ENCODE peak calls at places on chromosomes 7 and 10, in ten cellular contexts. One of them, this sample, is unnamed.

GRCh38 chr7:70630647-70631457 is 501.1 kb upstream of the GALNT17 start:
- DNase-seq in HCT116: no peak
- DNase-seq in HL-60: no peak
- DNase-seq in GM12878: no peak
- DNase-seq in GM23338: no peak
- DNase-seq in suprapubic skin: no peak
- DNase-seq in sigmoid colon: no peak
- DNase-seq in stomach: no peak
- DNase-seq in upper lobe of left lung: peak
- DNase-seq in transverse colon: no peak
- DNase-seq in this sample: no peak

GRCh38 chr10:23439920-23440875 is 1.3 kb downstream of the OTUD1 start:
- DNase-seq in HCT116: no peak
- DNase-seq in HL-60: no peak
- DNase-seq in GM12878: no peak
- DNase-seq in GM23338: peak
- DNase-seq in suprapubic skin: peak
- DNase-seq in sigmoid colon: peak
- DNase-seq in stomach: peak
- DNase-seq in upper lobe of left lung: peak
- DNase-seq in transverse colon: peak
- DNase-seq in this sample: no peak

GRCh38 chr10:91593366-91593765 is 39.5 kb downstream of the PPP1R3C start:
- DNase-seq in HCT116: no peak
- DNase-seq in HL-60: no peak
- DNase-seq in GM12878: no peak
- DNase-seq in GM23338: no peak
- DNase-seq in suprapubic skin: no peak
- DNase-seq in sigmoid colon: no peak
- DNase-seq in stomach: no peak
- DNase-seq in upper lobe of left lung: no peak
- DNase-seq in transverse colon: no peak
- DNase-seq in this sample: peak

GRCh38 chr10:100998183-100998990 is 1.2 kb upstream of the LZTS2 start:
- DNase-seq in HCT116: no peak
- DNase-seq in HL-60: peak
- DNase-seq in GM12878: no peak
- DNase-seq in GM23338: peak
- DNase-seq in suprapubic skin: peak
- DNase-seq in sigmoid colon: peak
- DNase-seq in stomach: peak
- DNase-seq in upper lobe of left lung: peak
- DNase-seq in transverse colon: peak
- DNase-seq in this sample: no peak

GRCh38 chr7:133794490-133794889 is 332.6 kb upstream of the LRGUK start:
- DNase-seq in HCT116: no peak
- DNase-seq in HL-60: no peak
- DNase-seq in GM12878: no peak
- DNase-seq in GM23338: no peak
- DNase-seq in suprapubic skin: no peak
- DNase-seq in sigmoid colon: no peak
- DNase-seq in stomach: no peak
- DNase-seq in upper lobe of left lung: no peak
- DNase-seq in transverse colon: no peak
- DNase-seq in this sample: no peak

GRCh38 chr10:96924861-96925260 is 92.8 kb downstream of the LCOR start:
- DNase-seq in HCT116: no peak
- DNase-seq in HL-60: no peak
- DNase-seq in GM12878: no peak
- DNase-seq in GM23338: no peak
- DNase-seq in suprapubic skin: no peak
- DNase-seq in sigmoid colon: no peak
- DNase-seq in stomach: no peak
- DNase-seq in upper lobe of left lung: no peak
- DNase-seq in transverse colon: no peak
- DNase-seq in this sample: no peak

GRCh38 chr7:12926236-12926635 is 238.8 kb downstream of the ARL4A start:
- DNase-seq in HCT116: no peak
- DNase-seq in HL-60: no peak
- DNase-seq in GM12878: no peak
- DNase-seq in GM23338: no peak
- DNase-seq in suprapubic skin: no peak
- DNase-seq in sigmoid colon: no peak
- DNase-seq in stomach: no peak
- DNase-seq in upper lobe of left lung: no peak
- DNase-seq in transverse colon: no peak
- DNase-seq in this sample: no peak

GRCh38 chr7:144086730-144087129 is 652 bp downstream of the OR2A12 start:
- DNase-seq in HCT116: no peak
- DNase-seq in HL-60: no peak
- DNase-seq in GM12878: no peak
- DNase-seq in GM23338: no peak
- DNase-seq in suprapubic skin: no peak
- DNase-seq in sigmoid colon: no peak
- DNase-seq in stomach: no peak
- DNase-seq in upper lobe of left lung: no peak
- DNase-seq in transverse colon: no peak
- DNase-seq in this sample: no peak

GRCh38 chr7:100682228-100682741 is 8.7 kb downstream of the GNB2 start:
- DNase-seq in HCT116: no peak
- DNase-seq in HL-60: no peak
- DNase-seq in GM12878: no peak
- DNase-seq in GM23338: no peak
- DNase-seq in suprapubic skin: no peak
- DNase-seq in sigmoid colon: peak
- DNase-seq in stomach: no peak
- DNase-seq in upper lobe of left lung: peak
- DNase-seq in transverse colon: peak
- DNase-seq in this sample: no peak

GRCh38 chr10:57992321-57993077 is 275.2 kb downstream of the IPMK start:
- DNase-seq in HCT116: no peak
- DNase-seq in HL-60: no peak
- DNase-seq in GM12878: no peak
- DNase-seq in GM23338: peak
- DNase-seq in suprapubic skin: no peak
- DNase-seq in sigmoid colon: no peak
- DNase-seq in stomach: no peak
- DNase-seq in upper lobe of left lung: no peak
- DNase-seq in transverse colon: no peak
- DNase-seq in this sample: no peak

GRCh38 chr7:38222481-38223096 is 44.5 kb downstream of the STARD3NL start:
- DNase-seq in HCT116: peak
- DNase-seq in HL-60: peak
- DNase-seq in GM12878: peak
- DNase-seq in GM23338: peak
- DNase-seq in suprapubic skin: no peak
- DNase-seq in sigmoid colon: no peak
- DNase-seq in stomach: no peak
- DNase-seq in upper lobe of left lung: no peak
- DNase-seq in transverse colon: no peak
- DNase-seq in this sample: no peak

GRCh38 chr10:6748029-6748428 is 168.0 kb upstream of the PRKCQ start:
- DNase-seq in HCT116: no peak
- DNase-seq in HL-60: no peak
- DNase-seq in GM12878: no peak
- DNase-seq in GM23338: no peak
- DNase-seq in suprapubic skin: no peak
- DNase-seq in sigmoid colon: no peak
- DNase-seq in stomach: no peak
- DNase-seq in upper lobe of left lung: no peak
- DNase-seq in transverse colon: no peak
- DNase-seq in this sample: no peak

GRCh38 chr7:151824285-151824950 is 52.5 kb downstream of the PRKAG2 start:
- DNase-seq in HCT116: no peak
- DNase-seq in HL-60: no peak
- DNase-seq in GM12878: no peak
- DNase-seq in GM23338: no peak
- DNase-seq in suprapubic skin: no peak
- DNase-seq in sigmoid colon: no peak
- DNase-seq in stomach: no peak
- DNase-seq in upper lobe of left lung: no peak
- DNase-seq in transverse colon: no peak
- DNase-seq in this sample: no peak

GRCh38 chr10:103463456-103463855 is 4.8 kb upstream of the CALHM1 start:
- DNase-seq in HCT116: no peak
- DNase-seq in HL-60: no peak
- DNase-seq in GM12878: no peak
- DNase-seq in GM23338: no peak
- DNase-seq in suprapubic skin: no peak
- DNase-seq in sigmoid colon: no peak
- DNase-seq in stomach: no peak
- DNase-seq in upper lobe of left lung: no peak
- DNase-seq in transverse colon: no peak
- DNase-seq in this sample: no peak

GRCh38 chr7:116766881-116767280 is 94.9 kb downstream of the MET start:
- DNase-seq in HCT116: no peak
- DNase-seq in HL-60: no peak
- DNase-seq in GM12878: no peak
- DNase-seq in GM23338: no peak
- DNase-seq in suprapubic skin: no peak
- DNase-seq in sigmoid colon: no peak
- DNase-seq in stomach: no peak
- DNase-seq in upper lobe of left lung: no peak
- DNase-seq in transverse colon: no peak
- DNase-seq in this sample: no peak

GRCh38 chr7:69018200-69018599 is 580.1 kb upstream of the AUTS2 start:
- DNase-seq in HCT116: no peak
- DNase-seq in HL-60: no peak
- DNase-seq in GM12878: no peak
- DNase-seq in GM23338: peak
- DNase-seq in suprapubic skin: no peak
- DNase-seq in sigmoid colon: no peak
- DNase-seq in stomach: no peak
- DNase-seq in upper lobe of left lung: no peak
- DNase-seq in transverse colon: no peak
- DNase-seq in this sample: peak
- TF ChIP-seq CTCF in HCT116: no peak
- TF ChIP-seq CTCF in HL-60: no peak
- TF ChIP-seq CTCF in GM12878: no peak
- TF ChIP-seq CTCF in GM23338: peak
- TF ChIP-seq CTCF in suprapubic skin: no peak
- TF ChIP-seq CTCF in sigmoid colon: no peak
- TF ChIP-seq CTCF in stomach: no peak
- TF ChIP-seq CTCF in upper lobe of left lung: no peak
- TF ChIP-seq CTCF in transverse colon: no peak
- TF ChIP-seq CTCF in this sample: no peak

DNA sequence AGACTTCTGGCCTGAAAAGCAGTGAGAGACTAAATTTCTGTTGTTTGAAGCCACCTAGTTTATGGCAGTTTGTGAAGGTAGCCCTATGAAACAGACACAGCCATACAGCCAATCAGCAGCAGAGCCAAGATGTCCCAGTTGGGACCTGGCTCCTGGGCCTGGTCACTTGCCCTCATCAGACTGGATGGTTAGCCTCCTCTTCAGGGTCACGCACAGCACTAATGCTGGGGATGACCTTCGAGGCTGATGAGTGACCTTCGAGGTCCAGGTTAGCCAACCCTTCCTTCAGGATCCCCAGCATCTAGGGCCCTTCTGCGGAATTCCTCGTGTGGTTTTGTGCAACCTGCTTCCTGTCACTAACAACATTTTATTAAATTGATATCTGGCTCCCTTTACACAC is 229.7 kb downstream of the FANK1 start:
- DNase-seq in HCT116: no peak
- DNase-seq in HL-60: no peak
- DNase-seq in GM12878: no peak
- DNase-seq in GM23338: no peak
- DNase-seq in suprapubic skin: no peak
- DNase-seq in sigmoid colon: no peak
- DNase-seq in stomach: no peak
- DNase-seq in upper lobe of left lung: no peak
- DNase-seq in transverse colon: no peak
- DNase-seq in this sample: no peak
- TF ChIP-seq POLR2AphosphoS5 in HCT116: no peak
- TF ChIP-seq POLR2AphosphoS5 in HL-60: no peak
- TF ChIP-seq POLR2AphosphoS5 in GM12878: no peak
- TF ChIP-seq POLR2AphosphoS5 in GM23338: no peak
- TF ChIP-seq POLR2AphosphoS5 in suprapubic skin: no peak
- TF ChIP-seq POLR2AphosphoS5 in sigmoid colon: no peak
- TF ChIP-seq POLR2AphosphoS5 in stomach: no peak
- TF ChIP-seq POLR2AphosphoS5 in upper lobe of left lung: no peak
- TF ChIP-seq POLR2AphosphoS5 in transverse colon: no peak
- TF ChIP-seq POLR2AphosphoS5 in this sample: no peak

GRCh38 chr10:72048450-72049124 is 39.8 kb downstream of the SPOCK2 start:
- DNase-seq in HCT116: peak
- DNase-seq in HL-60: peak
- DNase-seq in GM12878: peak
- DNase-seq in GM23338: peak
- DNase-seq in suprapubic skin: peak
- DNase-seq in sigmoid colon: peak
- DNase-seq in stomach: peak
- DNase-seq in upper lobe of left lung: no peak
- DNase-seq in transverse colon: peak
- DNase-seq in this sample: peak

GRCh38 chr10:72041491-72041890 is 46.9 kb downstream of the SPOCK2 start:
- DNase-seq in HCT116: no peak
- DNase-seq in HL-60: no peak
- DNase-seq in GM12878: no peak
- DNase-seq in GM23338: no peak
- DNase-seq in suprapubic skin: no peak
- DNase-seq in sigmoid colon: no peak
- DNase-seq in stomach: no peak
- DNase-seq in upper lobe of left lung: no peak
- DNase-seq in transverse colon: no peak
- DNase-seq in this sample: no peak

GRCh38 chr10:72045586-72045985 is 42.8 kb downstream of the SPOCK2 start:
- DNase-seq in HCT116: no peak
- DNase-seq in HL-60: no peak
- DNase-seq in GM12878: no peak
- DNase-seq in GM23338: no peak
- DNase-seq in suprapubic skin: no peak
- DNase-seq in sigmoid colon: no peak
- DNase-seq in stomach: no peak
- DNase-seq in upper lobe of left lung: no peak
- DNase-seq in transverse colon: no peak
- DNase-seq in this sample: no peak

GRCh38 chr10:72043016-72043834 is 45.1 kb downstream of the SPOCK2 start:
- DNase-seq in HCT116: no peak
- DNase-seq in HL-60: no peak
- DNase-seq in GM12878: no peak
- DNase-seq in GM23338: peak
- DNase-seq in suprapubic skin: no peak
- DNase-seq in sigmoid colon: no peak
- DNase-seq in stomach: no peak
- DNase-seq in upper lobe of left lung: no peak
- DNase-seq in transverse colon: no peak
- DNase-seq in this sample: no peak

GRCh38 chr10:72044417-72045041 is 43.8 kb downstream of the SPOCK2 start:
- DNase-seq in HCT116: no peak
- DNase-seq in HL-60: no peak
- DNase-seq in GM12878: no peak
- DNase-seq in GM23338: no peak
- DNase-seq in suprapubic skin: peak
- DNase-seq in sigmoid colon: peak
- DNase-seq in stomach: peak
- DNase-seq in upper lobe of left lung: peak
- DNase-seq in transverse colon: no peak
- DNase-seq in this sample: no peak
- TF ChIP-seq CTCF in HCT116: no peak
- TF ChIP-seq CTCF in HL-60: no peak
- TF ChIP-seq CTCF in GM12878: no peak
- TF ChIP-seq CTCF in GM23338: peak
- TF ChIP-seq CTCF in suprapubic skin: no peak
- TF ChIP-seq CTCF in sigmoid colon: peak
- TF ChIP-seq CTCF in stomach: peak
- TF ChIP-seq CTCF in upper lobe of left lung: peak
- TF ChIP-seq CTCF in transverse colon: peak
- TF ChIP-seq CTCF in this sample: peak

GRCh38 chr7:140093375-140093774 is 30.6 kb upstream of the PARP12 start:
- DNase-seq in HCT116: no peak
- DNase-seq in HL-60: no peak
- DNase-seq in GM12878: no peak
- DNase-seq in GM23338: no peak
- DNase-seq in suprapubic skin: no peak
- DNase-seq in sigmoid colon: no peak
- DNase-seq in stomach: no peak
- DNase-seq in upper lobe of left lung: no peak
- DNase-seq in transverse colon: no peak
- DNase-seq in this sample: no peak
- TF ChIP-seq POLR2AphosphoS5 in HCT116: no peak
- TF ChIP-seq POLR2AphosphoS5 in HL-60: no peak
- TF ChIP-seq POLR2AphosphoS5 in GM12878: no peak
- TF ChIP-seq POLR2AphosphoS5 in GM23338: no peak
- TF ChIP-seq POLR2AphosphoS5 in suprapubic skin: no peak
- TF ChIP-seq POLR2AphosphoS5 in sigmoid colon: no peak
- TF ChIP-seq POLR2AphosphoS5 in stomach: no peak
- TF ChIP-seq POLR2AphosphoS5 in upper lobe of left lung: no peak
- TF ChIP-seq POLR2AphosphoS5 in transverse colon: no peak
- TF ChIP-seq POLR2AphosphoS5 in this sample: no peak